ENCODE peak calls at places on chromosomes 1 and 21, in six cellular contexts. L is H9; Q is foreskin fibroblast; N is CD8-positive, alpha-beta T cell; G is astrocyte; D is fibroblast of mammary gland. Y is an unnamed sample.
A peak's percentile ranks its signal among the peaks of the same experiment; 100 is the strongest.

GRCh38 chr1:74771913-74772515 is 39.1 kb downstream of the TYW3 start:
- DNase-seq in L (no peak), Q (peak; percentile 65), N (no peak), G (peak; percentile 18), D (peak; percentile 57), Y (peak; percentile 65)

GRCh38 chr1:184524248-184524647 is 137.4 kb downstream of the C1orf21 start:
- DNase-seq in L (no peak), Q (peak; percentile 16), N (no peak), G (no peak), D (peak; percentile 62), Y (peak; percentile 26)

GRCh38 chr1:247528812-247529474 is 7.3 kb downstream of the OR2C3 start:
- DNase-seq in L (no peak), Q (no peak), N (no peak), G (no peak), D (no peak), Y (no peak)

GRCh38 chr1:205800470-205800869 is 12.5 kb downstream of the SLC41A1 start:
- DNase-seq in L (no peak), Q (no peak), N (no peak), G (no peak), D (no peak), Y (no peak)

GRCh38 chr21:36918291-36918690 is 48.2 kb downstream of the HLCS start:
- DNase-seq in L (no peak), Q (peak; percentile 15), N (no peak), G (no peak), D (no peak), Y (no peak)

GRCh38 chr1:15103211-15103610 is 50.3 kb upstream of the TMEM51 start:
- DNase-seq in L (no peak), Q (no peak), N (no peak), G (no peak), D (no peak), Y (no peak)

GRCh38 chr1:43938383-43938782 is 4.8 kb downstream of the ARTN start:
- DNase-seq in L (no peak), Q (no peak), N (no peak), G (no peak), D (no peak), Y (no peak)

GRCh38 chr21:38699048-38699447 is 106.7 kb upstream of the ETS2 start:
- DNase-seq in L (peak; percentile 46), Q (no peak), N (no peak), G (no peak), D (no peak), Y (no peak)

GRCh38 chr1:40738831-40739230 is 44.8 kb upstream of the KCNQ4 start:
- DNase-seq in L (no peak), Q (no peak), N (no peak), G (no peak), D (no peak), Y (no peak)

GRCh38 chr21:35333831-35334593 is 284.9 kb upstream of the RUNX1 start:
- DNase-seq in L (no peak), Q (peak; percentile 28), N (no peak), G (no peak), D (no peak), Y (no peak)

GRCh38 chr1:61254629-61255323 is 172.4 kb downstream of the NFIA start:
- DNase-seq in L (no peak), Q (peak; percentile 77), N (no peak), G (no peak), D (peak; percentile 77), Y (peak; percentile 81)

GRCh38 chr1:5238351-5239123 is 584.1 kb downstream of the AJAP1 start:
- DNase-seq in L (no peak), Q (no peak), N (no peak), G (no peak), D (no peak), Y (no peak)

GRCh38 chr1:33361553-33362262 is 40.8 kb upstream of the A3GALT2 start:
- DNase-seq in L (no peak), Q (no peak), N (no peak), G (no peak), D (no peak), Y (no peak)

GRCh38 chr1:41773842-41774241 is 144.9 kb downstream of the HIVEP3 start:
- DNase-seq in L (peak; percentile 2), Q (no peak), N (no peak), G (no peak), D (no peak), Y (no peak)

GRCh38 chr1:95018602-95019369 is 54.0 kb downstream of the ALG14 start:
- DNase-seq in L (no peak), Q (peak; percentile 64), N (no peak), G (peak; percentile 72), D (peak; percentile 58), Y (peak; percentile 38)

GRCh38 chr1:65147424-65148177 is 402 bp upstream of the AK4 start:
- DNase-seq in L (peak; percentile 53), Q (peak; percentile 72), N (no peak), G (no peak), D (peak; percentile 21), Y (no peak)

GRCh38 chr1:2344121-2344681 is 47.2 kb downstream of the MORN1 start:
- DNase-seq in L (no peak), Q (no peak), N (no peak), G (no peak), D (no peak), Y (no peak)

GRCh38 chr1:151939789-151940188 is 30.5 kb upstream of the THEM4 start:
- DNase-seq in L (no peak), Q (no peak), N (no peak), G (no peak), D (no peak), Y (no peak)

GRCh38 chr1:117014209-117014608 is 12.6 kb downstream of the CD101 start:
- DNase-seq in L (no peak), Q (peak; percentile 15), N (no peak), G (peak; percentile 64), D (peak; percentile 36), Y (no peak)

GRCh38 chr1:54407957-54408700 is 1.9 kb upstream of the SSBP3 start:
- DNase-seq in L (no peak), Q (peak; percentile 92), N (no peak), G (peak; percentile 87), D (peak; percentile 93), Y (peak; percentile 80)

GRCh38 chr1:54405894-54406293 is 300 bp downstream of the SSBP3 start:
- DNase-seq in L (no peak), Q (no peak), N (no peak), G (no peak), D (no peak), Y (no peak)

GRCh38 chr1:54404939-54405880 is 984 bp downstream of the SSBP3 start:
- DNase-seq in L (no peak), Q (peak; percentile 66), N (no peak), G (no peak), D (no peak), Y (no peak)

GRCh38 chr1:54407201-54407956 is 1.2 kb upstream of the SSBP3 start:
- DNase-seq in L (peak; percentile 73), Q (peak; percentile 90), N (peak; percentile 49), G (peak; percentile 87), D (peak; percentile 95), Y (peak; percentile 97)

DNA sequence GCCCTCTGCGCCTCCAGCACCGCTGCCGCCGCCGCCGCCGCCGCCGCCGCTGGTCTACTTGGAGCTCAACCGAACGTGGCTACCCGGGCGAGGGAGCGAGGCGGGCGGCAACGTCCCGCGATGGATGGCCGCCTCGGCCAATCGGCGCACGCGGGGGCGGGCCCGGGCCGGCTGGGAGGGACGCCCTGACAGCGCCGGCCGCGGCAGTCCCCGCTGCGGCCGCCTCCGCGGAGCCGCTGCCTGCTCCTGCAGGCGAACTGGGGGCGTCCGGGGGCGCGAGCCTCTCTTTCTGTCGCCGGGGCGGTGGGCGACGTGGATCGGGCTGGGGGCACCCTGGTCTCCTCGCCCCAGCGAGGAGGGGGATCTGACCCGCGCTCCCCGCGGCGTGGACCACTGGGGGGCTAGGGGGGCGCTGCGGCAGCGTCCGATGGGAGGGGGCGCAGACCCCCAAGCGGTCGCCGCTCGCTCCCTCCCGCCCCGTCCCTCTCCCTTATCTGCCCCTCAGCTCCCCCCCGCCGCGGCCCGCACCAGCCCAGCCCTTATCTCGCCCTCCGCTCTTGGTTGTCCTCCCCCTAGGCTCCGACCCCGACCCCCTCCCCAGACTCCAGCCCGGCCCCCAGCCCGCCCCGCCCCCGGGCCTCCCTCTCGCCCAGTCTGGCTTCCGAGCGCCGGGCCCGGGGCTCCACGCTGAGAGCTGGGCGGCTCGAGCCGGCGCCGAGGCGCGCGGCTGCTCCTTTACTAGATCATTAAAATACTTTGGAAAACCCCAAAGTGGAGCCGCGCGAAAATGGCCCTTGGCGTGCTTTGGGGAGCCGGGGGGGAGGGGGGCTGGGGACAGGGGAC is at the start of gene SSBP3:
- DNase-seq in L (peak; percentile 92), Q (peak; percentile 98), N (peak; percentile 88), G (peak; percentile 84), D (peak; percentile 86), Y (peak; percentile 88)
- TF ChIP-seq CTCF in L (peak; percentile 24), Q (no peak), N (no peak), G (no peak), D (no peak), Y (no peak)

GRCh38 chr1:29655945-29656866 is 419.9 kb downstream of the PTPRU start:
- DNase-seq in L (peak; percentile 57), Q (no peak), N (no peak), G (no peak), D (no peak), Y (no peak)
- TF ChIP-seq CTCF in L (peak; percentile 84), Q (peak; percentile 48), N (no peak), G (peak; percentile 54), D (peak; percentile 34), Y (peak; percentile 32)

GRCh38 chr1:100358210-100358609 is 5.9 kb downstream of the CDC14A start:
- DNase-seq in L (no peak), Q (peak; percentile 37), N (no peak), G (no peak), D (peak; percentile 39), Y (peak; percentile 46)
- TF ChIP-seq CTCF in L (peak; percentile 63), Q (peak; percentile 31), N (peak; percentile 52), G (peak; percentile 42), D (peak; percentile 50), Y (peak; percentile 61)

DNA sequence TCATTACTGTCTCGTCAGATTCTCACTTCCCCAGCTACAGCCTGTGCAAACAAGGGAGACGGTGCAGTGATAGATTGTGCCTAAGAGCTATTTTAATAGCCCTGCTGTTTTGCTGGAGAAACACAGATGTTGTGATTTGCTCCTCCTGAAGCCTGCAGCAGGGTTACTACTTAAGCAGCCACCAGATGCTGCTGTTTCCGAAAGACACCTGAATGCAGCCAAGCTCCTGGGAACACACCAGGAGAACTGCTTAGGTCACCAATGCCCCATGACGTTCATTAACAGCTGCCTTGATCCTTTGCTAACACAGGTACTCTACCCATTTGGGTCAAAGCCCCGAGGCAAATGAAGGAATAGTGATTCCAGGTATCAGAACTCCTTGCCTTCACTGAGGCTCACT is 411.8 kb upstream of the DAB1 start:
- DNase-seq in L (peak; percentile 41), Q (peak; percentile 24), N (no peak), G (no peak), D (no peak), Y (no peak)
- TF ChIP-seq CTCF in L (peak; percentile 43), Q (no peak), N (no peak), G (no peak), D (no peak), Y (no peak)

GRCh38 chr1:182391362-182392044 is at the start of gene GLUL:
- DNase-seq in L (peak; percentile 96), Q (peak; percentile 98), N (peak; percentile 47), G (peak; percentile 78), D (peak; percentile 84), Y (peak; percentile 88)
- TF ChIP-seq CTCF in L (no peak), Q (no peak), N (no peak), G (no peak), D (no peak), Y (no peak)